ENCODE peak calls at places on chromosome 21, in seven cellular contexts. D is psoas muscle, A is uterus, F is IMR-90, P is MM.1S, X is left lung, O is pancreas. E is an unnamed sample.

GRCh38 chr21:32826317-32827167 is 55.0 kb upstream of the PAXBP1 start:
- DNase-seq in X (no peak), P (peak), D (no peak), F (peak), O (peak), A (no peak), E (no peak)

GRCh38 chr21:29056005-29056404 is 17.4 kb downstream of the CCT8 start:
- DNase-seq in O (no peak), P (no peak), A (no peak), X (no peak), D (no peak), F (peak), E (no peak)

GRCh38 chr21:35223480-35224156 is 174.5 kb upstream of the RUNX1 start:
- DNase-seq in F (no peak), A (no peak), X (no peak), D (no peak), O (no peak), P (no peak), E (no peak)

GRCh38 chr21:29749223-29749622 is 190.6 kb downstream of the GRIK1 start:
- DNase-seq in F (no peak), D (no peak), X (no peak), P (no peak), A (no peak), O (no peak), E (no peak)

GRCh38 chr21:40531421-40531820 is 315.5 kb downstream of the DSCAM start:
- DNase-seq in F (no peak), A (no peak), O (no peak), D (no peak), X (no peak), P (no peak), E (no peak)

GRCh38 chr21:27156666-27157065 is 189.8 kb upstream of the ADAMTS5 start:
- DNase-seq in X (no peak), A (no peak), D (no peak), P (no peak), F (no peak), O (no peak), E (no peak)

GRCh38 chr21:43775795-43776430 is at the start of gene CSTB:
- DNase-seq in A (peak), O (peak), F (peak), P (peak), D (peak), X (peak), E (peak)

GRCh38 chr21:35178812-35179211 is 129.7 kb upstream of the RUNX1 start:
- DNase-seq in P (no peak), A (no peak), O (no peak), F (peak), X (no peak), D (no peak), E (no peak)

GRCh38 chr21:32955307-32955937 is 70.3 kb upstream of the OLIG2 start:
- DNase-seq in A (no peak), F (no peak), P (no peak), X (no peak), D (no peak), O (no peak), E (no peak)

GRCh38 chr21:35616090-35616489 is 444.2 kb downstream of the SETD4 start:
- DNase-seq in P (no peak), A (no peak), O (no peak), D (no peak), X (no peak), F (peak), E (no peak)

GRCh38 chr21:29382029-29382654 is 83.4 kb downstream of the BACH1 start:
- DNase-seq in F (peak), X (no peak), O (no peak), D (no peak), A (no peak), P (no peak), E (no peak)

GRCh38 chr21:33968082-33968997 is 52.7 kb upstream of the ATP5PO start:
- DNase-seq in F (peak), A (no peak), D (no peak), P (no peak), O (no peak), X (no peak), E (no peak)

GRCh38 chr21:35172231-35172630 is 123.1 kb upstream of the RUNX1 start:
- DNase-seq in X (no peak), A (no peak), D (no peak), P (no peak), F (no peak), O (no peak), E (no peak)

GRCh38 chr21:35359076-35359475 is 310.0 kb upstream of the RUNX1 start:
- DNase-seq in D (no peak), F (no peak), A (no peak), O (no peak), P (no peak), X (no peak), E (no peak)

GRCh38 chr21:38533887-38534286 is 35.6 kb upstream of the ERG start:
- DNase-seq in F (no peak), O (no peak), A (no peak), D (no peak), P (no peak), X (no peak), E (no peak)

GRCh38 chr21:17783816-17784598 is 35.1 kb downstream of the C21orf91 start:
- DNase-seq in P (peak), F (no peak), D (no peak), O (no peak), A (no peak), X (no peak), E (no peak)

GRCh38 chr21:32516729-32517649 is 68.3 kb downstream of the TCP10L start:
- DNase-seq in F (peak), D (no peak), X (no peak), O (no peak), P (no peak), A (no peak), E (no peak)

GRCh38 chr21:34803792-34804440 is 135.1 kb downstream of the CLIC6 start:
- DNase-seq in F (no peak), X (no peak), A (no peak), D (no peak), O (no peak), P (no peak), E (no peak)

GRCh38 chr21:39688010-39688409 is 57.0 kb upstream of the IGSF5 start:
- DNase-seq in D (no peak), F (no peak), P (no peak), O (no peak), X (no peak), A (no peak), E (no peak)

GRCh38 chr21:33419538-33420123 is 16.4 kb downstream of the IFNGR2 start:
- DNase-seq in F (peak), O (no peak), X (no peak), P (no peak), A (peak), D (peak), E (no peak)

GRCh38 chr21:35423694-35424093 is 374.6 kb upstream of the RUNX1 start:
- DNase-seq in O (no peak), X (no peak), P (no peak), A (no peak), F (peak), D (no peak), E (no peak)

GRCh38 chr21:31396399-31396798 is 52.3 kb upstream of the TIAM1 start:
- DNase-seq in D (no peak), P (no peak), A (no peak), F (no peak), X (no peak), O (no peak), E (no peak)

GRCh38 chr21:31397515-31397926 is 53.5 kb upstream of the TIAM1 start:
- DNase-seq in P (no peak), O (no peak), F (no peak), A (no peak), D (no peak), X (no peak), E (no peak)

GRCh38 chr21:31395268-31395667 is 51.2 kb upstream of the TIAM1 start:
- DNase-seq in F (no peak), O (no peak), D (no peak), P (no peak), X (no peak), A (no peak), E (no peak)

GRCh38 chr21:31397939-31398338 is 53.9 kb upstream of the TIAM1 start:
- DNase-seq in F (no peak), D (no peak), A (no peak), X (no peak), P (peak), O (no peak), E (no peak)

DNA sequence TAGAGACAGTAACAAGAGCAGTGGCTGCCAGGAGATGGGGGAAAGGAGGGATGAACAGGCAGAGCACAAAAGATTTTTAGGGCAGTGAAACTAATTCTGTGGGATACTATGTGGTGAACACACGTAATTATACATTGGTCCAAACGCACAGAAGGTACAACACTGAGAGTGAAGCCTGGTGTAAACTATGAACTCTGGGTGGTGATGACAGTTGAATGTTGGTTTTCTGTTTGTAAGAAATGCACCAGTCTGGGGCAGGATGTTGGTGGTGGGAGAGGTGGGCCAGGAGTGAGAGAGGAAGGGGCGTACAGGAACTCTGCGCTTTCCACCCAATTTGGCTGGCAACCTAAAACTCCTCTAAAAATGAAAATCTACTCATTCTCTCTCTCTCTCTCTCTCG is 50.2 kb upstream of the TIAM1 start:
- DNase-seq in D (no peak), A (no peak), X (no peak), O (no peak), P (no peak), F (no peak), E (no peak)
- H3K4me3 ChIP-seq in D (no peak), A (no peak), X (no peak), O (no peak), P (no peak), F (no peak), E (no peak)

DNA sequence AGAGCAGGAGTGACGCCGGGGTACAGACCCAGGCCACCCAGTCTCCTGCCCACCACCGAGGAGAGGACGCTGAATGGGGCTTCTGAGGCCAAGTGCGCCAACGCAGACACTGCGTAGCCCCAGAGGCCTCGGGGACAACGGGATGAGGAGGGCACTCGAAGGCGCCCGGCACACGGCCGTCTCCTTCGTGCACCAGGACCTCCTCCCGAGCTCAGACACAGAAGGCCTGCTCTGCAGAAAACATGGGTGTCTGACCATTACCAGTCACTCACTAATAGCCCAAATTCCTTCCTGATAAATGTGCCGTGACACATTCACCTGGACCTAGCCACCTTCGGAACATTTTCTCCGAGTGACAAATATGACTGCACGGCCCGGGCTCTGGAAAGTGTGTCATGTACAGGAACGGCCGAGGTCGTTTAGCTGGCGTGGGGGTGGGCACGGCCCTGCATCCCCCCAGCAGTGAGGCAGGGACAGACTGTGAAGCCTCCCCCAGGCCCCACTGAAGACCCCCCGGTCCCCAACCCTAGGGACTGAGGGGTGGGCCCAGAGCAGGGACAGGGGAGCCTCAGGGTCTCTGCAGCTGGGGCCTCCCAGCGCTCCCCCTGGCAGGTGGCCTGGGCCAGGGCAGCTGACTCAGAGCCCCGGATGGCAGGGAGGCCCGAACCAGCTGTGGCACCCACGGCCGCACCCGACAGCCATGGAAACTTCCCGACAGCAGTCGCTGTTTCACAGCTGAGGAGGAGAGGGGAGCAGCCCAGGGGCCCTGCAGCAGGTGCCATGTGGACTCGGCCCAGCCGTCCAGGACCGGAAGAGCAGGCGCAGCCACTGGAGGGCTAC is 16.7 kb upstream of the COL6A2 start:
- DNase-seq in D (no peak), A (peak), O (peak), F (no peak), X (peak), P (no peak), E (peak)
- H3K27ac ChIP-seq in D (no peak), A (peak), O (no peak), F (peak), X (no peak), P (no peak), E (no peak)

GRCh38 chr21:46551636-46552241 is 53.1 kb downstream of the S100B start:
- DNase-seq in D (no peak), P (no peak), F (no peak), O (no peak), X (peak), A (no peak), E (peak)
- TF ChIP-seq CTCF in D (no peak), P (no peak), F (no peak), O (no peak), X (no peak), A (no peak), E (no peak)

GRCh38 chr21:44974676-44975075 is 34.8 kb downstream of the SLX9 start:
- DNase-seq in X (no peak), D (no peak), O (no peak), A (no peak), P (no peak), F (no peak), E (no peak)

GRCh38 chr21:44972301-44972814 is 32.5 kb downstream of the SLX9 start:
- DNase-seq in P (no peak), X (no peak), A (no peak), O (no peak), D (no peak), F (no peak), E (no peak)

GRCh38 chr21:44972821-44973220 is 33.0 kb downstream of the SLX9 start:
- DNase-seq in F (peak), O (no peak), X (no peak), A (no peak), D (no peak), P (no peak), E (no peak)

GRCh38 chr21:44971672-44971995 is 31.8 kb downstream of the SLX9 start:
- DNase-seq in A (no peak), X (no peak), D (no peak), O (no peak), P (no peak), F (no peak), E (no peak)

DNA sequence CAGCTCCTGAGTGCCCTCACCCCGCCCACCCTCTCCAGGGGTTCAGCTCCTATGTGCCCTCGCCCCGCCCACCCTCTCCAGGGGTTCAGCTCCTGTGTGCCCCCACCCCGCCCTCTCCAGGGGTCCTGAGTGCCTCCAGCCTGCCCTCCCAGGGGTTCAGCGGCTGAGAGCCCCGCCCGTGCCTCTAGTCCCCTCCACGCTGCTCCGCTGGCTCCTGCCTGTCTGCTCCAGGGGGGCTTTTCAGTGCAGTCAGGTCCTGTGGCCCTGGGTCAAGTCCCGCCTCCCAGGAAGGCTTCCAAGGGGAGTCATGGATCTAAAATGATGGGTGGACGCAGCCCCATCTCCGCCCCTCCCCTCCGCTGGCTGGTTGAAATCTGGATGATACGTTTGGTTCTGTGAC is 33.8 kb downstream of the SLX9 start:
- DNase-seq in D (no peak), X (no peak), P (no peak), F (no peak), O (no peak), A (no peak), E (no peak)
- H3K4me3 ChIP-seq in D (no peak), X (no peak), P (no peak), F (no peak), O (no peak), A (no peak), E (no peak)

GRCh38 chr21:15121097-15121654 is 56.4 kb upstream of the NRIP1 start:
- DNase-seq in D (no peak), F (no peak), X (peak), A (no peak), P (no peak), O (no peak), E (no peak)
- H3K27ac ChIP-seq in D (peak), F (no peak), X (no peak), A (no peak), P (no peak), O (peak), E (no peak)

DNA sequence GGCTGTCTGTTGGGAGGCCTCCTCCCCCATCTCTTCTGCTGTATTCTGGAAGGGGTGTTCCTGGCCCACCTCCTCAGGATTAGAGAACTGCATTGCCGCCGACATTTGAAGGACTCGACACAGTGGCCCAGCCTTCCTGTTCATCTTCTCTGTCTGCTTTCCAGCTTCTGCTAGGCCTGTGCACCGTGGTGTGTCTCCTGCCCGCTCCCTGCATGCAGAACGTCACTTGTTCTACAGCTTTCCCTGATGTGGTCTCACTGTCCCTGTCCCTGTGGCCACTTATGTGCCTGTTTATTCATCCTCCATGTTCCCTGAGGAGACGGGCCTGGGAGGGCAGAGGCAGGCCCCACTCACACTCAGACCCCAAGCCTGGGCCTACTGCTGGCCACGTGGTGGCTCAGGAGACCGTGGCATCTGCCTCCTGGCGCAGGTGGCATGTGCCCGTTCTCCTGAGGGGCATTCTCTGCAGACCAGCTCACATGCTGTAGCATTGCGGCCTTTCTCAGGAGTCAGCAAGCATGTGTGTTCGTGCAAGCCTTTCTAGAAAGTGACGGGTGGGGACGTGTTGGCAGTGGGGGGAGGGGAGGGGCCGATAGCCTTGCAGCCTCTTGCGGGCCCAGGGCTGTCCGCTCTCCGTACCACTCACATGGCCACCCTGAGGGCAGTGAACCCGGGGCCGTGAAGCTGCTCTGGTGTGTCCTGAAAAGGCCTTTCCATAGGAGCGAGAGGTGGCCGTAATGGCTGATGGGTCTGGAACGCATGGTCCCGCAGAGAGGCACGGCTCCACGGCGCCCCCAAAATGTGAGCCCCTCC is 35.9 kb downstream of the POFUT2 start:
- DNase-seq in F (no peak), A (no peak), O (peak), X (no peak), D (no peak), P (no peak), E (no peak)
- TF ChIP-seq CTCF in F (no peak), A (no peak), O (no peak), X (no peak), D (no peak), P (no peak), E (no peak)

GRCh38 chr21:41766883-41767605 is at the start of gene RIPK4:
- DNase-seq in X (peak), A (no peak), D (no peak), F (peak), P (no peak), O (peak), E (peak)
- H3K4me3 ChIP-seq in X (peak), A (no peak), D (peak), F (no peak), P (no peak), O (peak), E (peak)

GRCh38 chr21:37370152-37371040 is 3.8 kb downstream of the DYRK1A start:
- DNase-seq in P (peak), F (peak), D (no peak), X (no peak), O (no peak), A (no peak), E (no peak)
- H3K27ac ChIP-seq in P (peak), F (peak), D (peak), X (peak), O (peak), A (peak), E (peak)

E was measured in upper lobe of right lung.